ENCODE peak calls at places on chromosomes 16 and 17, in four cellular contexts. L is GM23248, H is C1 segment of cervical spinal cord, N is A549. Z is an unnamed sample.

GRCh38 chr17:4551796-4552525 is 3.2 kb downstream of the MYBBP1A start:
- DNase-seq in L (no peak), H (no peak), N (no peak), Z (no peak)

GRCh38 chr17:4710693-4711634 is 532 bp downstream of the ARRB2 start:
- DNase-seq in L (peak; percentile 21), H (no peak), N (no peak), Z (no peak)

GRCh38 chr17:56909742-56910508 is 3.9 kb downstream of the TRIM25 start:
- DNase-seq in L (peak; percentile 11), H (no peak), N (no peak), Z (no peak)

GRCh38 chr16:19393226-19394074 is 24.2 kb upstream of the TMC5 start:
- DNase-seq in L (peak; percentile 40), H (no peak), N (no peak), Z (peak; percentile 83)

GRCh38 chr17:44981221-44981968 is 13.3 kb upstream of the C1QL1 start:
- DNase-seq in L (peak; percentile 30), H (no peak), N (peak; percentile 84), Z (no peak)

GRCh38 chr17:57442401-57442823 is 186.1 kb downstream of the MSI2 start:
- DNase-seq in L (peak; percentile 7), H (no peak), N (no peak), Z (no peak)

GRCh38 chr16:74622005-74622404 is 15.1 kb upstream of the GLG1 start:
- DNase-seq in L (no peak), H (no peak), N (no peak), Z (no peak)

GRCh38 chr17:58303981-58304734 is 23.4 kb upstream of the MPO start:
- DNase-seq in L (peak; percentile 60), H (no peak), N (peak; percentile 93), Z (peak; percentile 37)

GRCh38 chr17:80455328-80455710 is 21.1 kb downstream of the NPTX1 start:
- DNase-seq in L (peak; percentile 70), H (no peak), N (peak; percentile 88), Z (peak; percentile 68)

Z was measured in trophoblast cell.